ENCODE peak calls at places on chromosomes 11 and 22, in six cellular contexts. E, G, U, J, L and Z are unnamed samples.

GRCh38 chr11:64580387-64580786 is 10.6 kb upstream of the SLC22A12 start:
- DNase-seq in U (no peak), G (no peak), L (no peak), J (no peak), E (no peak), Z (no peak)

GRCh38 chr11:24949406-24949805 is 452.6 kb downstream of the LUZP2 start:
- DNase-seq in J (no peak), E (no peak), U (no peak), L (no peak), G (no peak), Z (no peak)

GRCh38 chr22:31162015-31162765 is 2.2 kb downstream of the RNF185 start:
- DNase-seq in L (no peak), G (no peak), U (no peak), J (no peak), E (no peak), Z (no peak)

GRCh38 chr11:61111786-61112517 is 9.7 kb downstream of the CD5 start:
- DNase-seq in E (no peak), G (no peak), J (no peak), U (no peak), L (no peak), Z (peak; percentile 14)

GRCh38 chr11:2555376-2555775 is 110.6 kb downstream of the KCNQ1 start:
- DNase-seq in G (no peak), U (no peak), E (no peak), J (no peak), L (no peak), Z (no peak)

GRCh38 chr22:38490915-38491314 is 15.2 kb downstream of the DDX17 start:
- DNase-seq in L (no peak), G (no peak), E (peak; percentile 74), U (no peak), J (no peak), Z (no peak)

GRCh38 chr11:122843281-122844150 is 5.2 kb downstream of the CRTAM start:
- DNase-seq in J (no peak), E (no peak), G (no peak), L (no peak), U (no peak), Z (no peak)

GRCh38 chr11:86551286-86551685 is 121.1 kb downstream of the ME3 start:
- DNase-seq in G (no peak), E (peak; percentile 69), L (peak; percentile 85), U (no peak), J (peak; percentile 32), Z (no peak)

GRCh38 chr22:31091106-31091975 is 10.2 kb downstream of the SMTN start:
- DNase-seq in J (no peak), L (no peak), U (no peak), G (no peak), E (no peak), Z (peak; percentile 83)

GRCh38 chr11:128399186-128399585 is 188.2 kb downstream of the ETS1 start:
- DNase-seq in G (no peak), J (no peak), L (no peak), U (no peak), E (no peak), Z (no peak)

GRCh38 chr11:19076744-19077589 is 16.4 kb upstream of the MRGPRX2 start:
- DNase-seq in E (peak; percentile 72), J (no peak), G (peak; percentile 75), U (no peak), L (no peak), Z (peak; percentile 76)

GRCh38 chr11:132590554-132590953 is 941.7 kb downstream of the OPCML start:
- DNase-seq in U (no peak), J (no peak), E (no peak), L (no peak), G (no peak), Z (no peak)

GRCh38 chr22:40620464-40621046 is 16.0 kb downstream of the MRTFA start:
- DNase-seq in E (no peak), G (no peak), U (no peak), J (no peak), L (peak; percentile 34), Z (no peak)

GRCh38 chr11:2945757-2946287 is 16.6 kb upstream of the PHLDA2 start:
- DNase-seq in L (no peak), U (no peak), J (no peak), G (no peak), E (no peak), Z (peak; percentile 73)

GRCh38 chr11:35376613-35377012 is 42.7 kb downstream of the SLC1A2 start:
- DNase-seq in U (no peak), J (no peak), L (no peak), E (no peak), G (no peak), Z (no peak)

GRCh38 chr22:28799834-28800307 is 498 bp downstream of the XBP1 start:
- DNase-seq in U (no peak), G (peak; percentile 45), J (peak; percentile 14), E (peak; percentile 77), L (no peak), Z (no peak)

GRCh38 chr22:39719559-39720450 is 149.3 kb downstream of the CACNA1I start:
- DNase-seq in E (no peak), L (no peak), J (no peak), U (no peak), G (no peak), Z (peak; percentile 48)

GRCh38 chr22:17862646-17863181 is 88.4 kb upstream of the BID start:
- DNase-seq in E (no peak), J (no peak), L (no peak), G (no peak), U (no peak), Z (no peak)

GRCh38 chr22:38788417-38788816 is 5.5 kb downstream of the DNAL4 start:
- DNase-seq in E (peak; percentile 79), J (peak; percentile 28), U (no peak), G (no peak), L (peak; percentile 41), Z (no peak)

GRCh38 chr22:18968011-18968749 is 32.1 kb upstream of the PRODH start:
- DNase-seq in E (no peak), J (no peak), U (no peak), G (peak; percentile 28), L (no peak), Z (peak; percentile 81)

GRCh38 chr11:34345012-34345804 is 12.6 kb downstream of the ABTB2 start:
- DNase-seq in E (peak; percentile 60), G (peak; percentile 90), J (no peak), L (peak; percentile 92), U (no peak), Z (no peak)

GRCh38 chr11:6156628-6157367 is 13.3 kb downstream of the OR52B2 start:
- DNase-seq in G (no peak), L (no peak), J (no peak), E (no peak), U (no peak), Z (no peak)

GRCh38 chr22:29302681-29303465 is 3.6 kb upstream of the GAS2L1 start:
- DNase-seq in U (no peak), G (no peak), E (peak; percentile 72), J (no peak), L (no peak), Z (peak; percentile 59)

GRCh38 chr22:49087716-49088660 is 739.7 kb downstream of the BRD1 start:
- DNase-seq in J (no peak), E (no peak), G (no peak), U (no peak), L (no peak), Z (no peak)

GRCh38 chr22:48545976-48546375 is 1281.7 kb downstream of the BRD1 start:
- DNase-seq in G (no peak), U (no peak), J (no peak), E (no peak), L (no peak), Z (no peak)

GRCh38 chr11:65362320-65362931 is 7.9 kb downstream of the TIGD3 start:
- DNase-seq in U (no peak), E (no peak), G (no peak), J (no peak), L (no peak), Z (no peak)

GRCh38 chr11:6630632-6631291 is 11.5 kb upstream of the TPP1 start:
- DNase-seq in E (no peak), J (no peak), U (no peak), L (no peak), G (no peak), Z (no peak)

GRCh38 chr11:70641366-70641765 is 243.0 kb downstream of the CTTN start:
- DNase-seq in L (no peak), E (no peak), G (no peak), U (no peak), J (no peak), Z (peak; percentile 80)

GRCh38 chr11:78809931-78810481 is 235.3 kb upstream of the NARS2 start:
- DNase-seq in U (no peak), E (no peak), G (no peak), J (no peak), L (no peak), Z (no peak)

GRCh38 chr11:117820516-117820915 is 4.0 kb downstream of the FXYD2 start:
- DNase-seq in J (no peak), L (no peak), G (no peak), U (no peak), E (no peak), Z (peak; percentile 77)

GRCh38 chr11:17498058-17498457 is 21.4 kb upstream of the ABCC8 start:
- DNase-seq in L (no peak), U (no peak), E (no peak), G (no peak), J (no peak), Z (peak; percentile 69)

GRCh38 chr22:20268350-20269012 is 363 bp upstream of the RTN4R start:
- DNase-seq in G (peak; percentile 56), U (no peak), J (no peak), L (no peak), E (peak; percentile 61), Z (peak; percentile 95)
- H3K4me3 ChIP-seq in G (no peak overlapping the region), U (peak overlapping the region; percentile 30), J (peak overlapping the region; percentile 47), L (peak overlapping the region; percentile 47), E (no peak overlapping the region), Z (peak overlapping the region; percentile 33)

GRCh38 chr11:91796999-91797398 is 427.6 kb upstream of the FAT3 start:
- DNase-seq in E (no peak), J (no peak), G (no peak), L (peak; percentile 69), U (no peak), Z (no peak)
- H3K27me3 ChIP-seq in E (no peaks in the 10 kb centered on the region), J (no peaks in the 10 kb centered on the region), G (no peaks in the 10 kb centered on the region), L (no peaks in the 10 kb centered on the region), U (no peaks in the 10 kb centered on the region), Z (no peaks in the 10 kb centered on the region)

GRCh38 chr11:68167474-68167873 is 45.6 kb downstream of the KMT5B start:
- DNase-seq in E (no peak), L (no peak), U (no peak), G (no peak), J (no peak), Z (no peak)

GRCh38 chr11:68168694-68169093 is 44.4 kb downstream of the KMT5B start:
- DNase-seq in J (no peak), U (no peak), E (no peak), L (no peak), G (no peak), Z (no peak)

GRCh38 chr11:68165601-68166000 is 44.4 kb upstream of the CHKA start:
- DNase-seq in L (no peak), J (no peak), U (no peak), E (no peak), G (no peak), Z (no peak)

GRCh38 chr11:68169442-68169841 is 43.7 kb downstream of the KMT5B start:
- DNase-seq in E (no peak), J (no peak), U (no peak), L (no peak), G (no peak), Z (no peak)

GRCh38 chr11:68166969-68167368 is 45.8 kb upstream of the CHKA start:
- DNase-seq in L (no peak), E (no peak), G (no peak), U (no peak), J (no peak), Z (no peak)
- H3K36me3 ChIP-seq in L (no peaks in the 10 kb centered on the region), E (peaks cover 76% of the 10 kb centered on the region), G (peaks cover 33% of the 10 kb centered on the region), U (peaks cover 52% of the 10 kb centered on the region), J (peaks cover 51% of the 10 kb centered on the region), Z (peaks cover 27% of the 10 kb centered on the region)

GRCh38 chr11:74341926-74342325 is 30.5 kb upstream of the P4HA3 start:
- DNase-seq in U (no peak), E (no peak), G (no peak), L (no peak), J (no peak), Z (no peak)
- H3K4me3 ChIP-seq in U (no peak overlapping the region), E (no peak overlapping the region), G (no peak overlapping the region), L (no peak overlapping the region), J (no peak overlapping the region), Z (no peak overlapping the region)